ENCODE peak calls at places on chromosomes 5 and 9, in seven cellular contexts. Z is stomach, I is breast epithelium, E is endothelial cell of umbilical vein, D is HepG2, W is spleen, C is HCT116. X is an unnamed sample.

GRCh38 chr9:130624154-130624553 is 40.2 kb upstream of the PRDM12 start:
- DNase-seq in Z (no peak), I (no peak), E (no peak), D (peak), W (no peak), C (no peak), X (no peak)

GRCh38 chr5:135215617-135215995 is 181.6 kb upstream of the PITX1 start:
- DNase-seq in Z (peak), I (no peak), E (no peak), D (no peak), W (peak), C (no peak), X (no peak)

GRCh38 chr9:101457003-101457402 is 21.4 kb upstream of the ALDOB start:
- DNase-seq in Z (no peak), I (no peak), E (no peak), D (peak), W (no peak), C (no peak), X (no peak)

GRCh38 chr5:130231786-130232185 is 327.5 kb downstream of the CHSY3 start:
- DNase-seq in Z (no peak), I (no peak), E (no peak), D (no peak), W (no peak), C (no peak), X (no peak)

GRCh38 chr9:89426389-89426961 is 71.4 kb downstream of the SEMA4D start:
- DNase-seq in Z (no peak), I (no peak), E (no peak), D (no peak), W (peak), C (no peak), X (no peak)

GRCh38 chr5:59757442-59757841 is 136.1 kb downstream of the PDE4D start:
- DNase-seq in Z (no peak), I (no peak), E (no peak), D (no peak), W (no peak), C (no peak), X (no peak)

GRCh38 chr9:121556580-121556979 is 56.9 kb upstream of the GGTA1 start:
- DNase-seq in Z (peak), I (peak), E (no peak), D (no peak), W (no peak), C (no peak), X (no peak)

GRCh38 chr5:66931651-66932050 is 264.9 kb downstream of the CD180 start:
- DNase-seq in Z (no peak), I (no peak), E (no peak), D (no peak), W (no peak), C (no peak), X (no peak)

GRCh38 chr5:81145329-81145728 is 87.8 kb upstream of the CKMT2 start:
- DNase-seq in Z (no peak), I (no peak), E (no peak), D (no peak), W (no peak), C (no peak), X (no peak)

GRCh38 chr5:39108987-39109386 is 34.8 kb upstream of the RICTOR start:
- DNase-seq in Z (no peak), I (no peak), E (no peak), D (no peak), W (no peak), C (no peak), X (no peak)

GRCh38 chr5:83312672-83313071 is 158.9 kb upstream of the VCAN start:
- DNase-seq in Z (no peak), I (no peak), E (no peak), D (no peak), W (no peak), C (no peak), X (no peak)

GRCh38 chr5:137365126-137365865 is 133.8 kb downstream of the SPOCK1 start:
- DNase-seq in Z (no peak), I (no peak), E (peak), D (no peak), W (no peak), C (no peak), X (no peak)

GRCh38 chr5:111676926-111677415 is 80.0 kb downstream of the NREP start:
- DNase-seq in Z (no peak), I (no peak), E (no peak), D (no peak), W (no peak), C (no peak), X (no peak)

GRCh38 chr9:27599102-27599501 is 25.8 kb upstream of the C9orf72 start:
- DNase-seq in Z (no peak), I (no peak), E (no peak), D (no peak), W (no peak), C (no peak), X (no peak)

GRCh38 chr9:124098141-124098905 is 86.8 kb downstream of the LHX2 start:
- DNase-seq in Z (no peak), I (no peak), E (no peak), D (no peak), W (no peak), C (no peak), X (no peak)

GRCh38 chr5:61279725-61280124 is 52.3 kb upstream of the ZSWIM6 start:
- DNase-seq in Z (no peak), I (no peak), E (no peak), D (no peak), W (no peak), C (no peak), X (no peak)

GRCh38 chr9:77166193-77166592 is 11.1 kb upstream of the VPS13A start:
- DNase-seq in Z (no peak), I (no peak), E (no peak), D (no peak), W (no peak), C (no peak), X (no peak)

GRCh38 chr5:145941677-145942130 is 5.3 kb downstream of the SH3RF2 start:
- DNase-seq in Z (no peak), I (no peak), E (no peak), D (no peak), W (no peak), C (peak), X (no peak)

GRCh38 chr9:109297899-109298298 is 23.0 kb downstream of the EPB41L4B start:
- DNase-seq in Z (no peak), I (no peak), E (no peak), D (no peak), W (no peak), C (no peak), X (no peak)

GRCh38 chr9:34555435-34556230 is 32.8 kb upstream of the ENHO start:
- DNase-seq in Z (no peak), I (no peak), E (no peak), D (no peak), W (no peak), C (no peak), X (no peak)

GRCh38 chr5:87912419-87912818 is 356.2 kb downstream of the TMEM161B start:
- DNase-seq in Z (no peak), I (no peak), E (no peak), D (no peak), W (no peak), C (no peak), X (no peak)

GRCh38 chr5:36494756-36495637 is 111.4 kb upstream of the SLC1A3 start:
- DNase-seq in Z (no peak), I (no peak), E (no peak), D (no peak), W (no peak), C (no peak), X (no peak)

GRCh38 chr9:27154923-27155322 is 45.9 kb downstream of the TEK start:
- DNase-seq in Z (no peak), I (no peak), E (peak), D (no peak), W (no peak), C (no peak), X (no peak)

GRCh38 chr5:122367445-122367844 is 55.4 kb downstream of the SNCAIP start:
- DNase-seq in Z (no peak), I (no peak), E (no peak), D (no peak), W (no peak), C (no peak), X (no peak)

GRCh38 chr5:124658867-124659557 is 87.4 kb downstream of the ZNF608 start:
- DNase-seq in Z (no peak), I (no peak), E (no peak), D (no peak), W (no peak), C (no peak), X (no peak)

GRCh38 chr9:130682490-130683121 is 11.0 kb upstream of the EXOSC2 start:
- DNase-seq in Z (peak), I (peak), E (peak), D (peak), W (peak), C (peak), X (no peak)

GRCh38 chr5:42985129-42986037 is 54.7 kb downstream of the ANXA2R start:
- DNase-seq in Z (no peak), I (no peak), E (peak), D (peak), W (no peak), C (peak), X (no peak)

GRCh38 chr9:840343-840742 is 1.2 kb upstream of the DMRT1 start:
- DNase-seq in Z (no peak), I (no peak), E (no peak), D (no peak), W (peak), C (no peak), X (no peak)

GRCh38 chr9:113492343-113493079 is 29.0 kb downstream of the RGS3 start:
- DNase-seq in Z (no peak), I (peak), E (peak), D (no peak), W (no peak), C (no peak), X (no peak)

DNA sequence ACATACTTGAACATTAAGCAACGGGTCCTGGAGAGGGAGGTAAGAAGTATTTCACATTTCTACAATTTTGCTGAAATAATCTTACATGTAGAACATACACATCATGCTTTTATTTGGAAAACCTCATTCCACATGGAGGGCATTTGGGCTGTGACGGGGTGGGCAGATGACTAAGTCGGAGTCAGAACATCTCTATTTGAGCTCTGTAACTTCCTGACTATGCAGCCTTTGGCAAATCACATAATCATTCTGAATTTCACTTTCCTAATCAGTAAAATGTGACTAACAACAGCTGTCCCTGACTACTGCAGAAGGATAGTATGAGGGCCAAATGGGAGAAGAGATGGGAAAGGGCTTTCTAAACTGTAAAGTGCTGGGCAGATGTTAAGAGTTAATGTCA is 17.1 kb upstream of the IL6ST start:
- DNase-seq in Z (no peak), I (no peak), E (peak), D (no peak), W (no peak), C (no peak), X (no peak)
- TF ChIP-seq POLR2AphosphoS5 in Z (no peak), I (no peak), E (no peak), D (no peak), W (no peak), C (no peak), X (no peak)

GRCh38 chr5:14142856-14143508 is at the start of gene TRIO:
- DNase-seq in Z (peak), I (peak), E (peak), D (peak), W (peak), C (peak), X (peak)
- TF ChIP-seq POLR2A in Z (no peak), I (peak), E (peak), D (peak), W (no peak), C (peak), X (no peak)

DNA sequence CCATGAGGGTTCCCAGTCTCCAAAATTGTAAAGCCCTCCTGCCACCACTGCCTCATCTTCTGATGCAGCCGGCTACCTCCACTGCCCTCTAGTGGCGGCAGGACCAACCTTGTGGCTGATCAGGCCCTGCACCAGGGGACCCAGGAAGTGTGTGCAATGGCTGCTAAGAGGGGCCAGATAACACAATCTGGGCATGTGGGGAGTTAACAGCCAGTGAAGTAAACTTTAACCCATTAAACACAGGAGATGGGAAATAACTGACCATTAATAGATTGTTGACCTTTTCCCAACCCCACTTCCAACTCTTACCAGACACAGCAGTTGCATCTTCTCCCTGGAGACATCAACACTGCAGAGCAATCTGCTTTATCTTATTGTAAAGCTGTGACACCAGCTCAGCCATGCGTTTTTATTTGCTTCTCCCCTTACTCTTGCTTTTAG is 63.3 kb downstream of the FREM1 start:
- DNase-seq in Z (peak), I (no peak), E (peak), D (peak), W (peak), C (peak), X (peak)
- TF ChIP-seq POLR2AphosphoS5 in Z (no peak), I (no peak), E (no peak), D (no peak), W (no peak), C (no peak), X (no peak)

GRCh38 chr5:150162142-150162513 is 4.5 kb upstream of the CDX1 start:
- DNase-seq in Z (no peak), I (no peak), E (no peak), D (no peak), W (no peak), C (no peak), X (no peak)

GRCh38 chr5:150158170-150158949 is 2.7 kb upstream of the PDGFRB start:
- DNase-seq in Z (no peak), I (no peak), E (no peak), D (no peak), W (no peak), C (no peak), X (no peak)

GRCh38 chr5:150161242-150162141 is 5.1 kb upstream of the CDX1 start:
- DNase-seq in Z (peak), I (peak), E (peak), D (peak), W (peak), C (peak), X (peak)

GRCh38 chr5:150159741-150160179 is 4.1 kb upstream of the PDGFRB start:
- DNase-seq in Z (no peak), I (no peak), E (no peak), D (no peak), W (no peak), C (no peak), X (no peak)

DNA sequence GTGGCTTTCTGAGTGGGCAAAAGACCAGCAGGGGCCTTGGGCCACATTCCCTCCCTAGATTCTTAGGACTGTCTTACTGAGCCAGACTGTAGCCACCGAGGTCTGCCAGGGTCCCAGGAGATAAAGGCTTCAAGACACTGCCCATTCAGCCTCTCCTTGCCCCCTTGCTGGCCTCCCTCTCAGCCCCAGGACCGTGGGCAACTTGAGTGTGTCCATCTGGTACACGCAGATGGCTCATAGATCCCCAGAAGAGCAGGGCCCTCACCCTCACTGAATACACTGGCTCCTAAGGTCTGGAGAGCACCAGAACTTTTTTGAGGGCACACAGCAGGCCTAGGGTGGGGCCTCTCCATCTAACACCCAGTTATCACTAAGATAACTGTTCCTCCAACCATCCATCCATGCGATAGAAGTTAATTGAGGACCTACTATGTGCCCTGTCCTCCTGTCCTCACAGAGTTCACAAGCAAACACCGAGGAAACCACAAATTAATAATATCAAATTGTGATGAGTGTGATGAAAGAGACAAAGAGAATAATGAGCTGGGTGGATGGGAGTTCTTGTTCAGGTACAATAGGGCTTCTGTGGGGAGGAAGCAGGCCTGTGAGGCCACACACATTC is 4.9 kb upstream of the PDGFRB start:
- DNase-seq in Z (no peak), I (no peak), E (no peak), D (no peak), W (no peak), C (no peak), X (no peak)
- TF ChIP-seq POLR2A in Z (no peak), I (no peak), E (no peak), D (no peak), W (no peak), C (no peak), X (no peak)

DNA sequence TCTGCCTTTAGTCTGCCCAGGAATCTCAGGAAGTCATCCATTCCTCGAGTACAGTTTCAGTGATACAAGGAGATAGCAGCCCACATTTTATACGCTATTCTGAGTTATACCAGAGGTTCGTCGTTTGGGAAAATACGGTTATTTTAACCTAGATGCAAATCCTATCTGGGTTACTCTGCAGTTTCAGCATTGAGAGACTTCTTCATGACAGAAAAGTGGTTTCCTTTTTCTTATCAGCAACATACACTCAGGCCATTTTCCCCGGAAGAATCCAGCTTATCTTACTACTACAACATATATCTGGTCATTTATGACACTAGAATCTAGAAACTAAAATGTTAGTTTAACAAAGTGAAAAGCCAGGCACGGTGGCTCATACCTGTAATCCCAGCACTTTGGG is 83.4 kb upstream of the IQGAP2 start:
- DNase-seq in Z (no peak), I (no peak), E (no peak), D (no peak), W (no peak), C (no peak), X (no peak)
- TF ChIP-seq POLR2AphosphoS5 in Z (no peak), I (no peak), E (no peak), D (no peak), W (no peak), C (no peak), X (no peak)

GRCh38 chr5:78649816-78650561 is 1.4 kb upstream of the LHFPL2 start:
- DNase-seq in Z (no peak), I (no peak), E (no peak), D (peak), W (no peak), C (no peak), X (no peak)

GRCh38 chr5:78649220-78649700 is 688 bp upstream of the LHFPL2 start:
- DNase-seq in Z (no peak), I (no peak), E (peak), D (peak), W (no peak), C (no peak), X (no peak)

GRCh38 chr5:78647411-78647818 is 1.2 kb downstream of the LHFPL2 start:
- DNase-seq in Z (no peak), I (no peak), E (peak), D (peak), W (no peak), C (no peak), X (no peak)

GRCh38 chr5:78647838-78648358 is 674 bp downstream of the LHFPL2 start:
- DNase-seq in Z (peak), I (peak), E (peak), D (no peak), W (no peak), C (no peak), X (peak)

DNA sequence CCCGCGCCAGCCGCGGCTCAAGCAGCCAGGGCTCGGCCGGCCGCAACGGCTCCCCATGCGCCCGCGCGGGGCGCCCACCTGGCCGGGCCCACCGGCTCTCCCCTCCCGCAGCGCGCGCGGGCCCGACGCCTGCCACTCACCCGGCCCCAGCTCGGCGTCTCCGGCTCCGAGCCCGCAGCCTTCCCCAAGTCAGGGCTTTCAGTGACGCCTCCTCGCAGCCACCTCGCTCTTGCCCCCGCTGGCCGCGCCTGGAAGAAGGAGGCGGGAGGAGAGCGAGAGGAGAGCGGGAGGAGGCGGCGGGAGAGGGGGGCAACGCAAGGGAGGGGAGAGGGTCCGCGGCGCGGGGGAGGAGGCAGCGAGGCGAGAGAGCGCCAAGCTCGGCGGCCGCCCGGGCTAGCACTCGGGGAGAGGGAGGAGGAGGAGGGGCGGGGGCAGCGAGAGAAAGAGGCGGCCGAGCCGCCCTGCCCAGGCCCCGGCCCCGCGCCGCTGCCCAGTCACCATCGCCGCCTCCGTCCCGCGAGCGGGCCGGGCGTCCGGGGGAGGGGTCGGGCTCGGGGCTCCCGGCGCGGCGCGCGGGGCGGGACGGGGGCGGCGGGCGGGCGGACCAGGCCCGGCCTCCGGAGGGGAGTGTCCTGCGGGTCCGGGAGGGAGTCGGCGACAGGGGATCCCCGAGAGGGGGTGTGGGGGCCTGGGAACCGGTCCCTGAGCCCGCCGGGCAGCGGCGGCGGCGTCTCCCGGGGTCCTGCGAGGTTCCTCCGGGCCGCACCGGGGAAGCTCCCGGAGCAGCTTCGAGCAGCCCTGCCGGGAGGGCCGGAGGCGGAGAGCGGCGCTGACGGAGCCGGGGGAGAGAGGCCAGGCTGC is at the start of gene LHFPL2:
- DNase-seq in Z (peak), I (peak), E (peak), D (no peak), W (peak), C (no peak), X (peak)
- TF ChIP-seq POLR2A in Z (no peak), I (no peak), E (no peak), D (no peak), W (no peak), C (no peak), X (no peak)

GRCh38 chr5:72656331-72656730 is 149.1 kb upstream of the ZNF366 start:
- DNase-seq in Z (no peak), I (no peak), E (no peak), D (no peak), W (no peak), C (no peak), X (no peak)
- TF ChIP-seq POLR2AphosphoS5 in Z (no peak), I (no peak), E (no peak), D (no peak), W (no peak), C (no peak), X (no peak)